ENCODE peak calls at places on chromosomes 13 and 19, in six cellular contexts. R is CD8-positive, alpha-beta T cell; G is breast epithelium; V is A172; C is NCI-H69; Z is heart right ventricle. A is an unnamed sample.

GRCh38 chr13:45367358-45367757 is 26.4 kb upstream of the TPT1 start:
- DNase-seq in R (peak), G (no peak), V (peak), C (peak), Z (no peak), A (peak)

GRCh38 chr19:17999685-18000479 is 8.1 kb upstream of the ARRDC2 start:
- DNase-seq in R (no peak), G (no peak), V (no peak), C (no peak), Z (no peak), A (no peak)

GRCh38 chr13:35812730-35813129 is 318.5 kb downstream of the DCLK1 start:
- DNase-seq in R (no peak), G (no peak), V (no peak), C (peak), Z (no peak), A (no peak)

GRCh38 chr13:94218537-94218936 is 260.9 kb downstream of the DCT start:
- DNase-seq in R (no peak), G (no peak), V (no peak), C (no peak), Z (no peak), A (no peak)

GRCh38 chr19:2475018-2475701 is 767 bp upstream of the GADD45B start:
- DNase-seq in R (peak), G (no peak), V (peak), C (peak), Z (peak), A (peak)

GRCh38 chr13:112722433-112723250 is 32.8 kb downstream of the ATP11A start:
- DNase-seq in R (no peak), G (no peak), V (peak), C (peak), Z (peak), A (no peak)

GRCh38 chr13:20053016-20053415 is 94.5 kb downstream of the ZMYM2 start:
- DNase-seq in R (no peak), G (no peak), V (no peak), C (no peak), Z (peak), A (no peak)

GRCh38 chr19:39132344-39132969 is 6.9 kb downstream of the PAK4 start:
- DNase-seq in R (no peak), G (no peak), V (no peak), C (no peak), Z (no peak), A (no peak)

GRCh38 chr19:51365211-51366049 is 758 bp downstream of the ETFB start:
- DNase-seq in R (no peak), G (no peak), V (no peak), C (no peak), Z (peak), A (peak)

GRCh38 chr19:50258918-50259372 is 55.5 kb downstream of the MYH14 start:
- DNase-seq in R (no peak), G (no peak), V (peak), C (peak), Z (no peak), A (no peak)

GRCh38 chr13:82627183-82627582 is 1255.1 kb downstream of the SLITRK1 start:
- DNase-seq in R (no peak), G (no peak), V (no peak), C (peak), Z (no peak), A (no peak)

GRCh38 chr13:79936368-79937136 is 404.4 kb downstream of the SPRY2 start:
- DNase-seq in R (no peak), G (no peak), V (peak), C (no peak), Z (peak), A (peak)

GRCh38 chr13:75825599-75825998 is 189.5 kb downstream of the LMO7 start:
- DNase-seq in R (no peak), G (no peak), V (no peak), C (peak), Z (no peak), A (no peak)

GRCh38 chr19:51020988-51021651 is 1.6 kb upstream of the KLK10 start:
- DNase-seq in R (no peak), G (no peak), V (peak), C (peak), Z (peak), A (no peak)

GRCh38 chr13:30829145-30829544 is 76.9 kb upstream of the MEDAG start:
- DNase-seq in R (no peak), G (no peak), V (peak), C (peak), Z (no peak), A (no peak)

GRCh38 chr13:40261361-40261760 is 405.1 kb downstream of the FOXO1 start:
- DNase-seq in R (no peak), G (no peak), V (no peak), C (no peak), Z (no peak), A (no peak)

GRCh38 chr13:29877456-29878096 is 27.2 kb upstream of the UBL3 start:
- DNase-seq in R (no peak), G (no peak), V (no peak), C (peak), Z (no peak), A (no peak)

GRCh38 chr19:2413629-2414028 is 13.8 kb downstream of the TIMM13 start:
- DNase-seq in R (no peak), G (no peak), V (no peak), C (no peak), Z (no peak), A (no peak)

GRCh38 chr19:7646426-7646700 is 9.5 kb downstream of the STXBP2 start:
- DNase-seq in R (no peak), G (no peak), V (no peak), C (no peak), Z (no peak), A (no peak)

GRCh38 chr13:108902557-108903155 is 273.2 kb downstream of the MYO16 start:
- DNase-seq in R (no peak), G (no peak), V (no peak), C (no peak), Z (no peak), A (no peak)

GRCh38 chr13:90315061-90315460 is 1032.4 kb upstream of the MIR17HG start:
- DNase-seq in R (no peak), G (no peak), V (no peak), C (no peak), Z (no peak), A (no peak)

GRCh38 chr13:94114166-94114565 is 365.3 kb downstream of the DCT start:
- DNase-seq in R (no peak), G (no peak), V (no peak), C (peak), Z (no peak), A (no peak)

GRCh38 chr13:113485545-113485944 is 5.0 kb downstream of the DCUN1D2 start:
- DNase-seq in R (no peak), G (no peak), V (no peak), C (no peak), Z (no peak), A (no peak)

GRCh38 chr13:112928958-112929777 is 39.8 kb upstream of the MCF2L start:
- DNase-seq in R (no peak), G (no peak), V (peak), C (peak), Z (peak), A (no peak)

GRCh38 chr13:45361596-45362206 is 20.7 kb upstream of the TPT1 start:
- DNase-seq in R (no peak), G (peak), V (peak), C (peak), Z (no peak), A (no peak)

GRCh38 chr13:44378277-44378676 is 4.7 kb downstream of the SERP2 start:
- DNase-seq in R (no peak), G (no peak), V (no peak), C (no peak), Z (no peak), A (no peak)

GRCh38 chr13:49651775-49652690 is 23.7 kb downstream of the ARL11 start:
- DNase-seq in R (no peak), G (no peak), V (no peak), C (peak), Z (no peak), A (no peak)

GRCh38 chr19:5547881-5548280 is 19.9 kb downstream of the TINCR start:
- DNase-seq in R (no peak), G (no peak), V (peak), C (peak), Z (no peak), A (no peak)

GRCh38 chr19:4057913-4058695 is 8.6 kb downstream of the ZBTB7A start:
- DNase-seq in R (no peak), G (peak), V (peak), C (no peak), Z (peak), A (peak)

GRCh38 chr19:34851277-34851804 is 75.4 kb upstream of the ZNF30 start:
- DNase-seq in R (no peak), G (no peak), V (no peak), C (peak), Z (no peak), A (no peak)

GRCh38 chr19:58543826-58544590 is at the start of gene TRIM28:
- DNase-seq in R (peak), G (peak), V (peak), C (no peak), Z (peak), A (peak)